ENCODE peak calls at places on chromosomes 7 and 10, in nine cellular contexts. One of them, this sample, is unnamed.

GRCh38 chr10:105183506-105183905 is 542.4 kb downstream of the SORCS3 start:
- DNase-seq in stimulated activated CD4-positive, alpha-beta T cell treated with anti-CD3 and anti-CD28 coated beads, TNF-alpha, amount 100 ng/mL, for 1 hour: no peak
- DNase-seq in activated naive CD8-positive, alpha-beta T cell treated with anti-CD3 and anti-CD28 coated beads, Interleukin-2, amount 50 U/mL, for 24 hours: no peak
- DNase-seq in NCI-H460: no peak
- DNase-seq in H4: no peak
- DNase-seq in LoVo: no peak
- DNase-seq in CD8-positive, alpha-beta memory T cell: no peak
- DNase-seq in T-helper 2 cell: no peak
- DNase-seq in cardiac septum: no peak
- DNase-seq in this sample: no peak

GRCh38 chr7:80699030-80699638 is 60.7 kb downstream of the CD36 start:
- DNase-seq in T-helper 2 cell: no peak
- DNase-seq in NCI-H460: peak; percentile 66
- DNase-seq in cardiac septum: no peak
- DNase-seq in LoVo: peak; percentile 81
- DNase-seq in activated naive CD8-positive, alpha-beta T cell treated with anti-CD3 and anti-CD28 coated beads, Interleukin-2, amount 50 U/mL, for 24 hours: no peak
- DNase-seq in stimulated activated CD4-positive, alpha-beta T cell treated with anti-CD3 and anti-CD28 coated beads, TNF-alpha, amount 100 ng/mL, for 1 hour: no peak
- DNase-seq in H4: peak; percentile 76
- DNase-seq in CD8-positive, alpha-beta memory T cell: no peak
- DNase-seq in this sample: peak; percentile 53

GRCh38 chr10:92001995-92002394 is 78.4 kb downstream of the BTAF1 start:
- DNase-seq in CD8-positive, alpha-beta memory T cell: no peak
- DNase-seq in T-helper 2 cell: no peak
- DNase-seq in cardiac septum: no peak
- DNase-seq in LoVo: no peak
- DNase-seq in activated naive CD8-positive, alpha-beta T cell treated with anti-CD3 and anti-CD28 coated beads, Interleukin-2, amount 50 U/mL, for 24 hours: no peak
- DNase-seq in NCI-H460: no peak
- DNase-seq in H4: no peak
- DNase-seq in stimulated activated CD4-positive, alpha-beta T cell treated with anti-CD3 and anti-CD28 coated beads, TNF-alpha, amount 100 ng/mL, for 1 hour: no peak
- DNase-seq in this sample: no peak

GRCh38 chr10:101007099-101007711 is 7.6 kb downstream of the LZTS2 start:
- DNase-seq in T-helper 2 cell: no peak
- DNase-seq in activated naive CD8-positive, alpha-beta T cell treated with anti-CD3 and anti-CD28 coated beads, Interleukin-2, amount 50 U/mL, for 24 hours: no peak
- DNase-seq in cardiac septum: no peak
- DNase-seq in LoVo: no peak
- DNase-seq in stimulated activated CD4-positive, alpha-beta T cell treated with anti-CD3 and anti-CD28 coated beads, TNF-alpha, amount 100 ng/mL, for 1 hour: no peak
- DNase-seq in H4: peak; percentile 45
- DNase-seq in CD8-positive, alpha-beta memory T cell: no peak
- DNase-seq in NCI-H460: no peak
- DNase-seq in this sample: no peak

GRCh38 chr7:107076781-107077698 is 32.5 kb downstream of the PRKAR2B start:
- DNase-seq in NCI-H460: no peak
- DNase-seq in CD8-positive, alpha-beta memory T cell: no peak
- DNase-seq in stimulated activated CD4-positive, alpha-beta T cell treated with anti-CD3 and anti-CD28 coated beads, TNF-alpha, amount 100 ng/mL, for 1 hour: no peak
- DNase-seq in T-helper 2 cell: no peak
- DNase-seq in H4: no peak
- DNase-seq in LoVo: peak; percentile 19
- DNase-seq in activated naive CD8-positive, alpha-beta T cell treated with anti-CD3 and anti-CD28 coated beads, Interleukin-2, amount 50 U/mL, for 24 hours: no peak
- DNase-seq in cardiac septum: no peak
- DNase-seq in this sample: no peak

GRCh38 chr7:35576037-35576573 is 118.8 kb downstream of the HERPUD2 start:
- DNase-seq in LoVo: no peak
- DNase-seq in activated naive CD8-positive, alpha-beta T cell treated with anti-CD3 and anti-CD28 coated beads, Interleukin-2, amount 50 U/mL, for 24 hours: no peak
- DNase-seq in cardiac septum: no peak
- DNase-seq in NCI-H460: no peak
- DNase-seq in T-helper 2 cell: no peak
- DNase-seq in stimulated activated CD4-positive, alpha-beta T cell treated with anti-CD3 and anti-CD28 coated beads, TNF-alpha, amount 100 ng/mL, for 1 hour: no peak
- DNase-seq in CD8-positive, alpha-beta memory T cell: no peak
- DNase-seq in H4: no peak
- DNase-seq in this sample: no peak

GRCh38 chr10:95531994-95532399 is 29.2 kb downstream of the SORBS1 start:
- DNase-seq in CD8-positive, alpha-beta memory T cell: no peak
- DNase-seq in T-helper 2 cell: no peak
- DNase-seq in LoVo: no peak
- DNase-seq in H4: no peak
- DNase-seq in activated naive CD8-positive, alpha-beta T cell treated with anti-CD3 and anti-CD28 coated beads, Interleukin-2, amount 50 U/mL, for 24 hours: no peak
- DNase-seq in NCI-H460: no peak
- DNase-seq in cardiac septum: no peak
- DNase-seq in stimulated activated CD4-positive, alpha-beta T cell treated with anti-CD3 and anti-CD28 coated beads, TNF-alpha, amount 100 ng/mL, for 1 hour: no peak
- DNase-seq in this sample: no peak

GRCh38 chr7:8214162-8214897 is 47.6 kb downstream of the ICA1 start:
- DNase-seq in stimulated activated CD4-positive, alpha-beta T cell treated with anti-CD3 and anti-CD28 coated beads, TNF-alpha, amount 100 ng/mL, for 1 hour: no peak
- DNase-seq in NCI-H460: no peak
- DNase-seq in H4: no peak
- DNase-seq in activated naive CD8-positive, alpha-beta T cell treated with anti-CD3 and anti-CD28 coated beads, Interleukin-2, amount 50 U/mL, for 24 hours: no peak
- DNase-seq in T-helper 2 cell: no peak
- DNase-seq in CD8-positive, alpha-beta memory T cell: no peak
- DNase-seq in LoVo: no peak
- DNase-seq in cardiac septum: no peak
- DNase-seq in this sample: peak; percentile 56

GRCh38 chr7:73844131-73844547 is 1.8 kb upstream of the METTL27 start:
- DNase-seq in stimulated activated CD4-positive, alpha-beta T cell treated with anti-CD3 and anti-CD28 coated beads, TNF-alpha, amount 100 ng/mL, for 1 hour: no peak
- DNase-seq in NCI-H460: no peak
- DNase-seq in CD8-positive, alpha-beta memory T cell: no peak
- DNase-seq in activated naive CD8-positive, alpha-beta T cell treated with anti-CD3 and anti-CD28 coated beads, Interleukin-2, amount 50 U/mL, for 24 hours: no peak
- DNase-seq in H4: no peak
- DNase-seq in cardiac septum: no peak
- DNase-seq in T-helper 2 cell: no peak
- DNase-seq in LoVo: no peak
- DNase-seq in this sample: no peak

GRCh38 chr10:118497227-118497626 is 98.2 kb downstream of the PRLHR start:
- DNase-seq in LoVo: no peak
- DNase-seq in cardiac septum: no peak
- DNase-seq in stimulated activated CD4-positive, alpha-beta T cell treated with anti-CD3 and anti-CD28 coated beads, TNF-alpha, amount 100 ng/mL, for 1 hour: no peak
- DNase-seq in activated naive CD8-positive, alpha-beta T cell treated with anti-CD3 and anti-CD28 coated beads, Interleukin-2, amount 50 U/mL, for 24 hours: no peak
- DNase-seq in NCI-H460: no peak
- DNase-seq in T-helper 2 cell: no peak
- DNase-seq in CD8-positive, alpha-beta memory T cell: no peak
- DNase-seq in H4: no peak
- DNase-seq in this sample: no peak

GRCh38 chr10:23016636-23017035 is 78.7 kb upstream of the MSRB2 start:
- DNase-seq in NCI-H460: no peak
- DNase-seq in activated naive CD8-positive, alpha-beta T cell treated with anti-CD3 and anti-CD28 coated beads, Interleukin-2, amount 50 U/mL, for 24 hours: no peak
- DNase-seq in T-helper 2 cell: no peak
- DNase-seq in cardiac septum: no peak
- DNase-seq in H4: no peak
- DNase-seq in LoVo: no peak
- DNase-seq in stimulated activated CD4-positive, alpha-beta T cell treated with anti-CD3 and anti-CD28 coated beads, TNF-alpha, amount 100 ng/mL, for 1 hour: no peak
- DNase-seq in CD8-positive, alpha-beta memory T cell: no peak
- DNase-seq in this sample: no peak

GRCh38 chr7:138116156-138116555 is 39.9 kb downstream of the AKR1D1 start:
- DNase-seq in H4: peak; percentile 71
- DNase-seq in stimulated activated CD4-positive, alpha-beta T cell treated with anti-CD3 and anti-CD28 coated beads, TNF-alpha, amount 100 ng/mL, for 1 hour: no peak
- DNase-seq in T-helper 2 cell: no peak
- DNase-seq in NCI-H460: no peak
- DNase-seq in cardiac septum: no peak
- DNase-seq in CD8-positive, alpha-beta memory T cell: no peak
- DNase-seq in activated naive CD8-positive, alpha-beta T cell treated with anti-CD3 and anti-CD28 coated beads, Interleukin-2, amount 50 U/mL, for 24 hours: no peak
- DNase-seq in LoVo: peak; percentile 54
- DNase-seq in this sample: peak; percentile 7

GRCh38 chr10:121409466-121410104 is 188.7 kb downstream of the FGFR2 start:
- DNase-seq in LoVo: no peak
- DNase-seq in H4: no peak
- DNase-seq in activated naive CD8-positive, alpha-beta T cell treated with anti-CD3 and anti-CD28 coated beads, Interleukin-2, amount 50 U/mL, for 24 hours: no peak
- DNase-seq in T-helper 2 cell: no peak
- DNase-seq in cardiac septum: no peak
- DNase-seq in NCI-H460: no peak
- DNase-seq in CD8-positive, alpha-beta memory T cell: no peak
- DNase-seq in stimulated activated CD4-positive, alpha-beta T cell treated with anti-CD3 and anti-CD28 coated beads, TNF-alpha, amount 100 ng/mL, for 1 hour: no peak
- DNase-seq in this sample: no peak

GRCh38 chr7:132234751-132235150 is 341.5 kb downstream of the PLXNA4 start:
- DNase-seq in LoVo: no peak
- DNase-seq in stimulated activated CD4-positive, alpha-beta T cell treated with anti-CD3 and anti-CD28 coated beads, TNF-alpha, amount 100 ng/mL, for 1 hour: no peak
- DNase-seq in activated naive CD8-positive, alpha-beta T cell treated with anti-CD3 and anti-CD28 coated beads, Interleukin-2, amount 50 U/mL, for 24 hours: no peak
- DNase-seq in NCI-H460: no peak
- DNase-seq in cardiac septum: peak; percentile 31
- DNase-seq in H4: no peak
- DNase-seq in T-helper 2 cell: no peak
- DNase-seq in CD8-positive, alpha-beta memory T cell: no peak
- DNase-seq in this sample: peak; percentile 18

GRCh38 chr7:80581472-80581871 is 57.0 kb upstream of the CD36 start:
- DNase-seq in NCI-H460: no peak
- DNase-seq in stimulated activated CD4-positive, alpha-beta T cell treated with anti-CD3 and anti-CD28 coated beads, TNF-alpha, amount 100 ng/mL, for 1 hour: no peak
- DNase-seq in H4: no peak
- DNase-seq in activated naive CD8-positive, alpha-beta T cell treated with anti-CD3 and anti-CD28 coated beads, Interleukin-2, amount 50 U/mL, for 24 hours: no peak
- DNase-seq in T-helper 2 cell: no peak
- DNase-seq in cardiac septum: no peak
- DNase-seq in CD8-positive, alpha-beta memory T cell: no peak
- DNase-seq in LoVo: no peak
- DNase-seq in this sample: no peak

GRCh38 chr10:70803768-70804423 is 11.9 kb upstream of the SGPL1 start:
- DNase-seq in LoVo: no peak
- DNase-seq in stimulated activated CD4-positive, alpha-beta T cell treated with anti-CD3 and anti-CD28 coated beads, TNF-alpha, amount 100 ng/mL, for 1 hour: no peak
- DNase-seq in H4: no peak
- DNase-seq in T-helper 2 cell: no peak
- DNase-seq in NCI-H460: no peak
- DNase-seq in activated naive CD8-positive, alpha-beta T cell treated with anti-CD3 and anti-CD28 coated beads, Interleukin-2, amount 50 U/mL, for 24 hours: no peak
- DNase-seq in cardiac septum: no peak
- DNase-seq in CD8-positive, alpha-beta memory T cell: no peak
- DNase-seq in this sample: no peak

GRCh38 chr7:53656881-53657280 is 621.4 kb downstream of the POM121L12 start:
- DNase-seq in stimulated activated CD4-positive, alpha-beta T cell treated with anti-CD3 and anti-CD28 coated beads, TNF-alpha, amount 100 ng/mL, for 1 hour: no peak
- DNase-seq in LoVo: no peak
- DNase-seq in activated naive CD8-positive, alpha-beta T cell treated with anti-CD3 and anti-CD28 coated beads, Interleukin-2, amount 50 U/mL, for 24 hours: no peak
- DNase-seq in CD8-positive, alpha-beta memory T cell: no peak
- DNase-seq in cardiac septum: no peak
- DNase-seq in H4: no peak
- DNase-seq in T-helper 2 cell: no peak
- DNase-seq in NCI-H460: no peak
- DNase-seq in this sample: no peak

GRCh38 chr10:110619514-110619913 is 24.6 kb upstream of the RBM20 start:
- DNase-seq in LoVo: no peak
- DNase-seq in activated naive CD8-positive, alpha-beta T cell treated with anti-CD3 and anti-CD28 coated beads, Interleukin-2, amount 50 U/mL, for 24 hours: no peak
- DNase-seq in H4: no peak
- DNase-seq in CD8-positive, alpha-beta memory T cell: no peak
- DNase-seq in NCI-H460: no peak
- DNase-seq in cardiac septum: no peak
- DNase-seq in stimulated activated CD4-positive, alpha-beta T cell treated with anti-CD3 and anti-CD28 coated beads, TNF-alpha, amount 100 ng/mL, for 1 hour: no peak
- DNase-seq in T-helper 2 cell: no peak
- DNase-seq in this sample: no peak

GRCh38 chr7:68272507-68272906 is 1275.9 kb downstream of the TYW1 start:
- DNase-seq in T-helper 2 cell: no peak
- DNase-seq in H4: no peak
- DNase-seq in NCI-H460: no peak
- DNase-seq in CD8-positive, alpha-beta memory T cell: no peak
- DNase-seq in cardiac septum: no peak
- DNase-seq in LoVo: no peak
- DNase-seq in activated naive CD8-positive, alpha-beta T cell treated with anti-CD3 and anti-CD28 coated beads, Interleukin-2, amount 50 U/mL, for 24 hours: no peak
- DNase-seq in stimulated activated CD4-positive, alpha-beta T cell treated with anti-CD3 and anti-CD28 coated beads, TNF-alpha, amount 100 ng/mL, for 1 hour: no peak
- DNase-seq in this sample: no peak

GRCh38 chr7:106039486-106040060 is 72.5 kb downstream of the SYPL1 start:
- DNase-seq in CD8-positive, alpha-beta memory T cell: no peak
- DNase-seq in stimulated activated CD4-positive, alpha-beta T cell treated with anti-CD3 and anti-CD28 coated beads, TNF-alpha, amount 100 ng/mL, for 1 hour: no peak
- DNase-seq in activated naive CD8-positive, alpha-beta T cell treated with anti-CD3 and anti-CD28 coated beads, Interleukin-2, amount 50 U/mL, for 24 hours: no peak
- DNase-seq in cardiac septum: no peak
- DNase-seq in T-helper 2 cell: no peak
- DNase-seq in NCI-H460: no peak
- DNase-seq in LoVo: no peak
- DNase-seq in H4: peak; percentile 44
- DNase-seq in this sample: peak; percentile 92

GRCh38 chr7:139715194-139715815 is 62.5 kb downstream of the HIPK2 start:
- DNase-seq in NCI-H460: no peak
- DNase-seq in activated naive CD8-positive, alpha-beta T cell treated with anti-CD3 and anti-CD28 coated beads, Interleukin-2, amount 50 U/mL, for 24 hours: no peak
- DNase-seq in LoVo: no peak
- DNase-seq in CD8-positive, alpha-beta memory T cell: no peak
- DNase-seq in H4: no peak
- DNase-seq in stimulated activated CD4-positive, alpha-beta T cell treated with anti-CD3 and anti-CD28 coated beads, TNF-alpha, amount 100 ng/mL, for 1 hour: no peak
- DNase-seq in T-helper 2 cell: no peak
- DNase-seq in cardiac septum: no peak
- DNase-seq in this sample: no peak

GRCh38 chr10:43569681-43570080 is 4.7 kb downstream of the ZNF239 start:
- DNase-seq in T-helper 2 cell: no peak
- DNase-seq in activated naive CD8-positive, alpha-beta T cell treated with anti-CD3 and anti-CD28 coated beads, Interleukin-2, amount 50 U/mL, for 24 hours: no peak
- DNase-seq in CD8-positive, alpha-beta memory T cell: no peak
- DNase-seq in H4: no peak
- DNase-seq in LoVo: no peak
- DNase-seq in cardiac septum: no peak
- DNase-seq in NCI-H460: no peak
- DNase-seq in stimulated activated CD4-positive, alpha-beta T cell treated with anti-CD3 and anti-CD28 coated beads, TNF-alpha, amount 100 ng/mL, for 1 hour: no peak
- DNase-seq in this sample: no peak

GRCh38 chr7:133303931-133304330 is 51.1 kb downstream of the EXOC4 start:
- DNase-seq in LoVo: no peak
- DNase-seq in T-helper 2 cell: no peak
- DNase-seq in NCI-H460: no peak
- DNase-seq in CD8-positive, alpha-beta memory T cell: no peak
- DNase-seq in cardiac septum: no peak
- DNase-seq in H4: no peak
- DNase-seq in stimulated activated CD4-positive, alpha-beta T cell treated with anti-CD3 and anti-CD28 coated beads, TNF-alpha, amount 100 ng/mL, for 1 hour: no peak
- DNase-seq in activated naive CD8-positive, alpha-beta T cell treated with anti-CD3 and anti-CD28 coated beads, Interleukin-2, amount 50 U/mL, for 24 hours: no peak
- DNase-seq in this sample: peak; percentile 23

GRCh38 chr10:12844796-12845524 is 156.6 kb downstream of the CCDC3 start:
- DNase-seq in T-helper 2 cell: no peak
- DNase-seq in cardiac septum: no peak
- DNase-seq in LoVo: peak; percentile 68
- DNase-seq in CD8-positive, alpha-beta memory T cell: no peak
- DNase-seq in stimulated activated CD4-positive, alpha-beta T cell treated with anti-CD3 and anti-CD28 coated beads, TNF-alpha, amount 100 ng/mL, for 1 hour: no peak
- DNase-seq in activated naive CD8-positive, alpha-beta T cell treated with anti-CD3 and anti-CD28 coated beads, Interleukin-2, amount 50 U/mL, for 24 hours: no peak
- DNase-seq in H4: peak; percentile 85
- DNase-seq in NCI-H460: peak; percentile 4
- DNase-seq in this sample: peak; percentile 81

GRCh38 chr7:111730476-111731300 is 168.4 kb upstream of the IMMP2L start:
- DNase-seq in CD8-positive, alpha-beta memory T cell: no peak
- DNase-seq in NCI-H460: peak; percentile 17
- DNase-seq in stimulated activated CD4-positive, alpha-beta T cell treated with anti-CD3 and anti-CD28 coated beads, TNF-alpha, amount 100 ng/mL, for 1 hour: no peak
- DNase-seq in activated naive CD8-positive, alpha-beta T cell treated with anti-CD3 and anti-CD28 coated beads, Interleukin-2, amount 50 U/mL, for 24 hours: no peak
- DNase-seq in cardiac septum: no peak
- DNase-seq in LoVo: peak; percentile 15
- DNase-seq in H4: peak; percentile 66
- DNase-seq in T-helper 2 cell: no peak
- DNase-seq in this sample: peak; percentile 31

GRCh38 chr10:68471586-68472408 is at the start of gene DNA2:
- DNase-seq in stimulated activated CD4-positive, alpha-beta T cell treated with anti-CD3 and anti-CD28 coated beads, TNF-alpha, amount 100 ng/mL, for 1 hour: peak; percentile 44
- DNase-seq in NCI-H460: peak; percentile 61
- DNase-seq in cardiac septum: peak; percentile 80
- DNase-seq in CD8-positive, alpha-beta memory T cell: peak; percentile 66
- DNase-seq in activated naive CD8-positive, alpha-beta T cell treated with anti-CD3 and anti-CD28 coated beads, Interleukin-2, amount 50 U/mL, for 24 hours: peak; percentile 84
- DNase-seq in LoVo: peak; percentile 79
- DNase-seq in H4: peak; percentile 62
- DNase-seq in T-helper 2 cell: peak; percentile 44
- DNase-seq in this sample: peak; percentile 38

GRCh38 chr7:84502222-84502621 is 307.6 kb upstream of the SEMA3A start:
- DNase-seq in stimulated activated CD4-positive, alpha-beta T cell treated with anti-CD3 and anti-CD28 coated beads, TNF-alpha, amount 100 ng/mL, for 1 hour: no peak
- DNase-seq in NCI-H460: no peak
- DNase-seq in activated naive CD8-positive, alpha-beta T cell treated with anti-CD3 and anti-CD28 coated beads, Interleukin-2, amount 50 U/mL, for 24 hours: no peak
- DNase-seq in H4: no peak
- DNase-seq in T-helper 2 cell: no peak
- DNase-seq in CD8-positive, alpha-beta memory T cell: no peak
- DNase-seq in LoVo: no peak
- DNase-seq in cardiac septum: no peak
- DNase-seq in this sample: peak; percentile 17

GRCh38 chr10:84195044-84195830 is 900 bp downstream of the CDHR1 start:
- DNase-seq in CD8-positive, alpha-beta memory T cell: no peak
- DNase-seq in T-helper 2 cell: no peak
- DNase-seq in NCI-H460: no peak
- DNase-seq in stimulated activated CD4-positive, alpha-beta T cell treated with anti-CD3 and anti-CD28 coated beads, TNF-alpha, amount 100 ng/mL, for 1 hour: no peak
- DNase-seq in cardiac septum: no peak
- DNase-seq in LoVo: no peak
- DNase-seq in activated naive CD8-positive, alpha-beta T cell treated with anti-CD3 and anti-CD28 coated beads, Interleukin-2, amount 50 U/mL, for 24 hours: no peak
- DNase-seq in H4: no peak
- DNase-seq in this sample: no peak

GRCh38 chr10:110421512-110422138 is 76.1 kb upstream of the DUSP5 start:
- DNase-seq in stimulated activated CD4-positive, alpha-beta T cell treated with anti-CD3 and anti-CD28 coated beads, TNF-alpha, amount 100 ng/mL, for 1 hour: no peak
- DNase-seq in CD8-positive, alpha-beta memory T cell: no peak
- DNase-seq in H4: no peak
- DNase-seq in NCI-H460: no peak
- DNase-seq in T-helper 2 cell: no peak
- DNase-seq in LoVo: no peak
- DNase-seq in cardiac septum: no peak
- DNase-seq in activated naive CD8-positive, alpha-beta T cell treated with anti-CD3 and anti-CD28 coated beads, Interleukin-2, amount 50 U/mL, for 24 hours: no peak
- DNase-seq in this sample: no peak